ENCODE peak calls at places on chromosomes 2 and 18, in eight cellular contexts. U, O, P, H, D, E, Q and J are unnamed samples.

GRCh38 chr2:137437386-137437785 is 526.9 kb upstream of the HNMT start:
- DNase-seq in U (no peak), O (no peak), P (no peak), H (no peak), D (no peak), E (no peak), Q (no peak), J (no peak)

GRCh38 chr2:39121523-39122063 is 742 bp upstream of the SOS1 start:
- DNase-seq in U (no peak), O (peak; percentile 48), P (no peak), H (no peak), D (no peak), E (no peak), Q (peak; percentile 54), J (peak; percentile 68)

GRCh38 chr2:51620830-51621229 is 588.9 kb upstream of the NRXN1 start:
- DNase-seq in U (no peak), O (no peak), P (no peak), H (no peak), D (no peak), E (no peak), Q (no peak), J (no peak)

GRCh38 chr2:177325554-177325953 is 61.0 kb upstream of the NFE2L2 start:
- DNase-seq in U (no peak), O (no peak), P (no peak), H (no peak), D (no peak), E (peak; percentile 31), Q (peak; percentile 35), J (no peak)

GRCh38 chr2:100902833-100903405 is 83.0 kb downstream of the NPAS2 start:
- DNase-seq in U (no peak), O (no peak), P (no peak), H (no peak), D (no peak), E (peak; percentile 95), Q (peak; percentile 86), J (no peak)

GRCh38 chr2:207503234-207503633 is 26.5 kb upstream of the CREB1 start:
- DNase-seq in U (no peak), O (no peak), P (peak; percentile 52), H (no peak), D (no peak), E (no peak), Q (peak; percentile 82), J (no peak)

GRCh38 chr2:217412721-217413120 is 552.9 kb upstream of the TNP1 start:
- DNase-seq in U (no peak), O (no peak), P (no peak), H (no peak), D (no peak), E (no peak), Q (peak; percentile 53), J (no peak)

GRCh38 chr2:209383212-209383611 is 40.6 kb upstream of the MAP2 start:
- DNase-seq in U (no peak), O (peak; percentile 27), P (no peak), H (no peak), D (no peak), E (no peak), Q (peak; percentile 76), J (no peak)

GRCh38 chr18:46344416-46345180 is 240.4 kb downstream of the HAUS1 start:
- DNase-seq in U (no peak), O (no peak), P (no peak), H (no peak), D (no peak), E (no peak), Q (no peak), J (no peak)

GRCh38 chr2:237391140-237391539 is 22.8 kb downstream of the COL6A3 start:
- DNase-seq in U (no peak), O (no peak), P (no peak), H (no peak), D (no peak), E (no peak), Q (no peak), J (no peak)

GRCh38 chr2:162016080-162016479 is 57.9 kb downstream of the DPP4 start:
- DNase-seq in U (no peak), O (no peak), P (no peak), H (no peak), D (no peak), E (no peak), Q (peak; percentile 27), J (no peak)

GRCh38 chr2:176103634-176104337 is 3.3 kb upstream of the HOXD11 start:
- DNase-seq in U (no peak), O (no peak), P (no peak), H (no peak), D (no peak), E (no peak), Q (no peak), J (no peak)

GRCh38 chr2:20617081-20617575 is 33.8 kb downstream of the HS1BP3 start:
- DNase-seq in U (no peak), O (no peak), P (peak; percentile 82), H (no peak), D (peak; percentile 76), E (no peak), Q (peak; percentile 72), J (peak; percentile 8)

GRCh38 chr2:205764502-205764815 is 82.2 kb downstream of the NRP2 start:
- DNase-seq in U (no peak), O (no peak), P (no peak), H (no peak), D (no peak), E (no peak), Q (no peak), J (no peak)

GRCh38 chr2:104698276-104698675 is 155.6 kb upstream of the POU3F3 start:
- DNase-seq in U (no peak), O (no peak), P (no peak), H (no peak), D (no peak), E (no peak), Q (no peak), J (no peak)

GRCh38 chr2:240823449-240824336 is 3.7 kb upstream of the KIF1A start:
- DNase-seq in U (no peak), O (no peak), P (no peak), H (no peak), D (no peak), E (no peak), Q (no peak), J (no peak)

GRCh38 chr2:121195036-121195435 is 90.0 kb downstream of the TFCP2L1 start:
- DNase-seq in U (no peak), O (no peak), P (peak; percentile 20), H (no peak), D (no peak), E (no peak), Q (no peak), J (no peak)

GRCh38 chr2:151619337-151619989 is 114.8 kb downstream of the NEB start:
- DNase-seq in U (no peak), O (no peak), P (no peak), H (no peak), D (no peak), E (no peak), Q (peak; percentile 50), J (no peak)

GRCh38 chr2:140308706-140309105 is 1528.5 kb upstream of the NXPH2 start:
- DNase-seq in U (no peak), O (no peak), P (no peak), H (no peak), D (no peak), E (no peak), Q (no peak), J (no peak)

GRCh38 chr2:216202602-216203250 is 93.6 kb downstream of the XRCC5 start:
- DNase-seq in U (no peak), O (no peak), P (no peak), H (no peak), D (no peak), E (no peak), Q (no peak), J (no peak)

GRCh38 chr2:229748950-229749349 is 34.6 kb upstream of the DNER start:
- DNase-seq in U (no peak), O (no peak), P (no peak), H (no peak), D (no peak), E (no peak), Q (no peak), J (no peak)

GRCh38 chr2:135168119-135168872 is 116.2 kb downstream of the RAB3GAP1 start:
- DNase-seq in U (no peak), O (no peak), P (no peak), H (no peak), D (no peak), E (no peak), Q (no peak), J (no peak)

GRCh38 chr18:58013241-58014211 is 30.5 kb upstream of the NEDD4L start:
- DNase-seq in U (no peak), O (no peak), P (no peak), H (no peak), D (no peak), E (no peak), Q (no peak), J (no peak)

GRCh38 chr2:196201229-196201998 is 30.0 kb upstream of the STK17B start:
- DNase-seq in U (no peak), O (no peak), P (no peak), H (no peak), D (no peak), E (no peak), Q (no peak), J (no peak)

GRCh38 chr2:18900691-18901113 is 311.3 kb upstream of the NT5C1B start:
- DNase-seq in U (no peak), O (no peak), P (no peak), H (no peak), D (no peak), E (no peak), Q (peak; percentile 21), J (no peak)

GRCh38 chr18:8706981-8707940 is 1.9 kb downstream of the MTCL1 start:
- DNase-seq in U (no peak), O (peak; percentile 70), P (peak; percentile 58), H (no peak), D (peak; percentile 85), E (peak; percentile 57), Q (peak; percentile 69), J (peak; percentile 52)

GRCh38 chr2:206289391-206289790 is 14.9 kb downstream of the ZDBF2 start:
- DNase-seq in U (no peak), O (no peak), P (no peak), H (no peak), D (no peak), E (no peak), Q (no peak), J (no peak)

GRCh38 chr2:68320118-68320641 is 431 bp upstream of the CNRIP1 start:
- DNase-seq in U (no peak), O (peak; percentile 66), P (no peak), H (no peak), D (no peak), E (no peak), Q (no peak), J (peak; percentile 66)

GRCh38 chr2:3317871-3318270 is 59.7 kb downstream of the EIPR1 start:
- DNase-seq in U (no peak), O (no peak), P (peak; percentile 30), H (no peak), D (no peak), E (no peak), Q (no peak), J (no peak)

GRCh38 chr18:69948919-69949537 is 1.4 kb upstream of the CD226 start:
- DNase-seq in U (peak; percentile 23), O (no peak), P (no peak), H (no peak), D (no peak), E (no peak), Q (peak; percentile 59), J (no peak)

GRCh38 chr2:74413001-74413698 is 8.3 kb downstream of the C2orf81 start:
- DNase-seq in U (no peak), O (no peak), P (no peak), H (no peak), D (no peak), E (no peak), Q (no peak), J (no peak)

GRCh38 chr2:172172513-172173217 is 70.0 kb upstream of the DLX2 start:
- DNase-seq in U (peak; percentile 37), O (peak; percentile 72), P (peak; percentile 82), H (peak; percentile 35), D (peak; percentile 90), E (no peak), Q (peak; percentile 70), J (peak; percentile 31)